ENCODE peak calls at places on chromosomes 2 and 18, in four cellular contexts. O is GM23338, P is AG04449, G is AG10803. K is an unnamed sample.
A peak's percentile ranks its signal among the peaks of the same experiment; 100 is the strongest.

GRCh38 chr18:5309888-5310470 is 14.5 kb upstream of the ZBTB14 start:
- DNase-seq in O (no peak), P (no peak), G (peak; percentile 3), K (no peak)

GRCh38 chr2:162294949-162295348 is 23.5 kb downstream of the IFIH1 start:
- DNase-seq in O (no peak), P (no peak), G (no peak), K (no peak)

GRCh38 chr18:7921938-7922587 is 354.9 kb downstream of the PTPRM start:
- DNase-seq in O (no peak), P (no peak), G (peak; percentile 52), K (no peak)

GRCh38 chr2:224442092-224442999 is 40.4 kb upstream of the FAM124B start:
- DNase-seq in O (peak; percentile 89), P (no peak), G (peak; percentile 8), K (no peak)

GRCh38 chr2:25566694-25567093 is 106.7 kb downstream of the DTNB start:
- DNase-seq in O (no peak), P (no peak), G (peak; percentile 9), K (no peak)

GRCh38 chr2:101064868-101065549 is 62.9 kb downstream of the RPL31 start:
- DNase-seq in O (no peak), P (no peak), G (peak; percentile 29), K (no peak)

GRCh38 chr2:199136241-199136640 is 321.5 kb downstream of the SATB2 start:
- DNase-seq in O (no peak), P (no peak), G (no peak), K (no peak)

GRCh38 chr2:65749549-65749948 is 317.1 kb upstream of the SPRED2 start:
- DNase-seq in O (no peak), P (no peak), G (peak; percentile 1), K (peak; percentile 7)

GRCh38 chr2:170815746-170816498 is 765 bp upstream of the GAD1 start:
- DNase-seq in O (peak; percentile 94), P (no peak), G (peak; percentile 24), K (no peak)

GRCh38 chr2:86037795-86038192 is 67.9 kb downstream of the POLR1A start:
- DNase-seq in O (no peak), P (no peak), G (no peak), K (no peak)

GRCh38 chr2:9235388-9236344 is 29.1 kb downstream of the ASAP2 start:
- DNase-seq in O (no peak), P (no peak), G (peak; percentile 71), K (no peak)

GRCh38 chr2:100013892-100014677 is 128.3 kb downstream of the AFF3 start:
- DNase-seq in O (peak; percentile 27), P (peak; percentile 96), G (peak; percentile 99), K (peak; percentile 94)

GRCh38 chr2:98608962-98609604 is 694 bp downstream of the UNC50 start:
- DNase-seq in O (peak; percentile 41), P (no peak), G (peak; percentile 56), K (no peak)

GRCh38 chr2:30255026-30255425 is 23.7 kb downstream of the LBH start:
- DNase-seq in O (no peak), P (no peak), G (no peak), K (no peak)
- H3K4me3 ChIP-seq in O (no peak overlapping the region), P (no peak overlapping the region), G (no peak overlapping the region), K (no peak overlapping the region)

GRCh38 chr2:176188969-176189665 is 649 bp downstream of the HOXD1 start:
- DNase-seq in O (peak; percentile 70), P (no peak), G (no peak), K (no peak)
- H3K4me3 ChIP-seq in O (peak overlapping the region; percentile 55), P (peak overlapping the region; percentile 72), G (peak overlapping the region; percentile 71), K (peak overlapping the region; percentile 56)

GRCh38 chr2:172998547-172998946 is 77.1 kb upstream of the MAP3K20 start:
- DNase-seq in O (no peak), P (no peak), G (peak; percentile 43), K (no peak)

GRCh38 chr2:172997031-172997430 is 78.6 kb upstream of the MAP3K20 start:
- DNase-seq in O (no peak), P (no peak), G (peak; percentile 29), K (no peak)

GRCh38 chr2:172993924-172994717 is 81.5 kb upstream of the MAP3K20 start:
- DNase-seq in O (no peak), P (no peak), G (no peak), K (no peak)

GRCh38 chr2:172995323-172996244 is 80.1 kb upstream of the MAP3K20 start:
- DNase-seq in O (peak; percentile 42), P (peak; percentile 92), G (peak; percentile 96), K (peak; percentile 76)

GRCh38 chr2:172996387-172996961 is 79.2 kb upstream of the MAP3K20 start:
- DNase-seq in O (no peak), P (no peak), G (peak; percentile 44), K (no peak)
- H3K4me3 ChIP-seq in O (no peak overlapping the region), P (no peak overlapping the region), G (no peak overlapping the region), K (no peak overlapping the region)

GRCh38 chr2:202589582-202589949 is 45.2 kb upstream of the FAM117B start:
- DNase-seq in O (peak; percentile 38), P (no peak), G (no peak), K (no peak)

GRCh38 chr2:202592580-202592979 is 42.2 kb upstream of the FAM117B start:
- DNase-seq in O (no peak), P (no peak), G (no peak), K (no peak)

GRCh38 chr2:202583709-202584219 is 51.0 kb upstream of the FAM117B start:
- DNase-seq in O (no peak), P (no peak), G (no peak), K (no peak)

GRCh38 chr2:202588647-202589581 is 45.9 kb upstream of the FAM117B start:
- DNase-seq in O (peak; percentile 97), P (no peak), G (peak; percentile 62), K (no peak)
- H3K4me3 ChIP-seq in O (peak overlapping the region; percentile 37), P (peak overlapping the region; percentile 27), G (peak overlapping the region; percentile 36), K (peak overlapping the region; percentile 9)

DNA sequence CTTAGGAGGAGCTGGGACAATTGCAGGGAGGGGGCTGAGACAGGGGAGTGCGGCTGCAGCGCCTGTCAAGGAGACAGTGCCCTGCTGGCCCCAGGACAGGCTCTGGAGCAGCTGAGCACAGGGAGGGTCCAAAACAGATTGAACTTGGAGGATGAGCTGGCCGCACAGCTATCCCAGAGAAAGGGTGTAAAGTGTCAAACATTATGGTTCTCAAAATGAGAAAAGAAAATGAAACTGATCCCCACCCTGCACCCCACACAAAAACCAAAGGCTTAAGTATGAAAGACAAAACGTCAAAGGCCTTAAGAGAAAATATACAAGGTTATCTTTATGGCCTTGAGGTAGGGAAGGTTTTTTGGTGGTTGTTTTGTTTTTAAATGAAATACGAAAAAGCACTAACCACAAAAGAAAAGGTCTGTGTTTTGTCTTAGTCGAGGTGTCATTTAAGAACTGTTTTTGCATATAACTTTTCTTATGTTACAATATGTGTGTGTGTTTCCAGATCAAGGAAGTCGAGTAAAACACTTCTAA is 111.8 kb downstream of the HDAC4 start:
- DNase-seq in O (no peak), P (no peak), G (no peak), K (no peak)
- H3K4me3 ChIP-seq in O (no peak overlapping the region), P (no peak overlapping the region), G (no peak overlapping the region), K (no peak overlapping the region)

DNA sequence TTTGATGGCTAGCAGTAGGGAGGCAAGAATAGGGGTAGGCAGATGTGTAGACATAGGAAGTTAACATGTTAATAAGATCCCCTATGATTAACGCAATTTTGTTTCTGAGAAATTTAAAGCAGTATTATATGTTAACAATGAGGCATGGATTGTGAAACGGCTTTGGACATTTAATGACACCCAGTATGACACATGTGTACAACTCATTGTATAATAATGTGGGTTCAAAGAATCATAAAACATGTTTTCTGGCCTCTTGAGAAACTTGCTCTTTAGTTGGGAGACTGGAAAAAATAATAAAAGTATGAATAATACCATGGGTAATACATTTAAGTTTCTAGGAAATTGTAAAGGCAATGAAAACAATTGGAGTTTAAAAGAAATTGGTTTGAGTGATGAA is 332.1 kb upstream of the CDH20 start:
- DNase-seq in O (no peak), P (no peak), G (no peak), K (peak; percentile 51)
- H3K4me3 ChIP-seq in O (no peak overlapping the region), P (no peak overlapping the region), G (no peak overlapping the region), K (no peak overlapping the region)

GRCh38 chr2:120346667-120347358 is 877 bp downstream of the INHBB start:
- DNase-seq in O (peak; percentile 55), P (peak; percentile 41), G (peak; percentile 64), K (peak; percentile 56)
- H3K4me3 ChIP-seq in O (peak overlapping the region; percentile 52), P (peak overlapping the region; percentile 54), G (peak overlapping the region; percentile 46), K (peak overlapping the region; percentile 31)

GRCh38 chr2:110727923-110728322 is 4.5 kb upstream of the ACOXL start:
- DNase-seq in O (no peak), P (no peak), G (no peak), K (no peak)

GRCh38 chr2:110729106-110729505 is 3.3 kb upstream of the ACOXL start:
- DNase-seq in O (peak; percentile 56), P (no peak), G (no peak), K (no peak)

GRCh38 chr2:110731064-110731463 is 1.3 kb upstream of the ACOXL start:
- DNase-seq in O (no peak), P (no peak), G (no peak), K (no peak)

GRCh38 chr2:110735366-110735765 is 3.0 kb downstream of the ACOXL start:
- DNase-seq in O (no peak), P (no peak), G (no peak), K (no peak)

GRCh38 chr2:110732422-110733413 is at the start of gene ACOXL:
- DNase-seq in O (peak; percentile 95), P (no peak), G (no peak), K (no peak)
- H3K4me3 ChIP-seq in O (peak within 1 kb of the TSS; percentile 87), P (no peak within 1 kb of the TSS), G (no peak within 1 kb of the TSS), K (no peak within 1 kb of the TSS)

GRCh38 chr2:151085101-151085640 is 176.5 kb downstream of the RBM43 start:
- DNase-seq in O (no peak), P (no peak), G (peak; percentile 86), K (no peak)

GRCh38 chr2:151091583-151091982 is 170.1 kb downstream of the RBM43 start:
- DNase-seq in O (no peak), P (no peak), G (no peak), K (no peak)

GRCh38 chr2:151083864-151084263 is 177.8 kb downstream of the RBM43 start:
- DNase-seq in O (no peak), P (no peak), G (no peak), K (no peak)

GRCh38 chr2:151087377-151087776 is 174.3 kb downstream of the RBM43 start:
- DNase-seq in O (no peak), P (no peak), G (no peak), K (no peak)
- H3K4me3 ChIP-seq in O (no peak overlapping the region), P (no peak overlapping the region), G (no peak overlapping the region), K (no peak overlapping the region)